ENCODE peak calls at places on chromosomes 6 and 20, in eight cellular contexts. L, K, A, H, R, F, W and I are unnamed samples.

GRCh38 chr20:47607208-47607613 is 105.5 kb downstream of the NCOA3 start:
- DNase-seq in L (no peak), K (peak; percentile 60), A (no peak), H (no peak), R (no peak), F (no peak), W (no peak), I (no peak)

GRCh38 chr6:133697666-133698065 is 191.2 kb upstream of the TCF21 start:
- DNase-seq in L (no peak), K (peak; percentile 92), A (no peak), H (no peak), R (no peak), F (no peak), W (no peak), I (no peak)

GRCh38 chr6:148223424-148223842 is 119.2 kb upstream of the SASH1 start:
- DNase-seq in L (no peak), K (peak; percentile 28), A (no peak), H (no peak), R (no peak), F (no peak), W (no peak), I (peak; percentile 6)

GRCh38 chr6:67594366-67594765 is 1040.7 kb upstream of the ADGRB3 start:
- DNase-seq in L (no peak), K (peak; percentile 40), A (no peak), H (no peak), R (no peak), F (no peak), W (no peak), I (no peak)

GRCh38 chr6:107060704-107061103 is 32.7 kb downstream of the MTRES1 start:
- DNase-seq in L (no peak), K (no peak), A (no peak), H (no peak), R (no peak), F (no peak), W (no peak), I (no peak)

GRCh38 chr6:3433005-3433404 is 23.8 kb downstream of the SLC22A23 start:
- DNase-seq in L (no peak), K (no peak), A (no peak), H (no peak), R (no peak), F (no peak), W (no peak), I (no peak)

GRCh38 chr20:14342910-14343309 is 5.5 kb upstream of the FLRT3 start:
- DNase-seq in L (no peak), K (no peak), A (no peak), H (no peak), R (no peak), F (no peak), W (no peak), I (no peak)

GRCh38 chr6:3355358-3356055 is 96.8 kb downstream of the PSMG4 start:
- DNase-seq in L (no peak), K (peak; percentile 46), A (peak; percentile 84), H (no peak), R (peak; percentile 74), F (no peak), W (peak; percentile 63), I (no peak)

GRCh38 chr6:93790976-93791375 is 371.6 kb upstream of the EPHA7 start:
- DNase-seq in L (no peak), K (peak; percentile 38), A (no peak), H (no peak), R (no peak), F (no peak), W (no peak), I (no peak)

GRCh38 chr6:31940256-31940664 is 5.6 kb upstream of the CFB start:
- DNase-seq in L (no peak), K (peak; percentile 52), A (peak; percentile 9), H (no peak), R (no peak), F (no peak), W (no peak), I (no peak)

GRCh38 chr6:82988904-82989303 is 76.7 kb downstream of the UBE3D start:
- DNase-seq in L (no peak), K (peak; percentile 54), A (no peak), H (no peak), R (no peak), F (no peak), W (no peak), I (no peak)

GRCh38 chr6:63597142-63598000 is 25.1 kb downstream of the LOC128125822 start:
- DNase-seq in L (no peak), K (peak; percentile 43), A (no peak), H (no peak), R (no peak), F (no peak), W (no peak), I (no peak)

GRCh38 chr6:16318953-16319720 is 80.8 kb downstream of the GMPR start:
- DNase-seq in L (no peak), K (no peak), A (no peak), H (no peak), R (no peak), F (no peak), W (no peak), I (no peak)

GRCh38 chr6:16321341-16321710 is 82.9 kb downstream of the GMPR start:
- DNase-seq in L (no peak), K (no peak), A (no peak), H (no peak), R (no peak), F (no peak), W (no peak), I (no peak)

GRCh38 chr6:16320533-16321340 is 82.3 kb downstream of the GMPR start:
- DNase-seq in L (no peak), K (peak; percentile 68), A (no peak), H (no peak), R (no peak), F (peak; percentile 60), W (peak; percentile 69), I (no peak)

GRCh38 chr6:16318538-16318937 is 80.2 kb downstream of the GMPR start:
- DNase-seq in L (no peak), K (peak; percentile 74), A (no peak), H (no peak), R (no peak), F (no peak), W (peak; percentile 53), I (peak; percentile 19)

DNA sequence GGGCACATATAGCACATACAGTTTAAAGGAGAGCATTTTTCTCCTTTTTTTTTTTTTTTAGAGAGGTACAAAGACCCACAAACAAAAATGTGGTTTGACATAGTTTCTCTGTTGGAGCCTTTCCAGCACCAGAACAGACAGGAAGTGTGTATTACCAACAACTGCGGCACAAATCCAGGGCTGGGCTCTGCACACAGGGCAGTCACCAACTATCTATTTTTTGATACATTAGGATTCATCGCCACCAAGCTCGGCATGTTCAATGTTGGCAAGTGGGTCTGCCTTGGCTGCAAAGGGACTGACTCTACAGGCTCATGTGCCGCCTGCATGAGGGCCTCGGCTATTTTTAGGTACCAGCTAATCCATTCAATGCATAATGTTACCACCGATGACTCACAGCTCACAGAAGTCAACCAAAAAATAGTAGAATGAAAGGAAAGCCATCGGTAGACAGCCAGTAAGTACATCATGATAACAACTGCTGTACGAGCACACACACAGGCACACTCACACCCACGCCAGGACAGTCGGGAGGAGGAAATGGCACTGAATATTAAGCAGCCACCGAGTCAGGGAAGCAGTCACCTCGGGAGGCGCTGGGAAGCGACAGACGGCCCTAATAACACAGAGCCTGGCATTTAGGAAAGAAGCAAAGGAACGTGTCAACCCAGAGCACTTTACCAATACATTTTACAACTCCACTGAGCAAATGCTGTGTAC is 81.6 kb downstream of the GMPR start:
- DNase-seq in L (peak; percentile 73), K (peak; percentile 93), A (peak; percentile 74), H (no peak), R (peak; percentile 60), F (peak; percentile 83), W (peak; percentile 92), I (peak; percentile 78)
- H3K4me3 ChIP-seq in L (peak overlapping the region; percentile 53), K (peak overlapping the region; percentile 33), A (peak overlapping the region; percentile 2), H (peak overlapping the region; percentile 0), R (no peak overlapping the region), F (peak overlapping the region; percentile 42), W (no peak overlapping the region), I (peak overlapping the region; percentile 35)

GRCh38 chr6:41027251-41027650 is 11.8 kb downstream of the UNC5CL start:
- DNase-seq in L (no peak), K (no peak), A (no peak), H (no peak), R (no peak), F (no peak), W (no peak), I (peak; percentile 51)
- H3K4me3 ChIP-seq in L (peak overlapping the region; percentile 69), K (peak overlapping the region; percentile 62), A (peak overlapping the region; percentile 75), H (peak overlapping the region; percentile 62), R (peak overlapping the region; percentile 44), F (peak overlapping the region; percentile 60), W (no peak overlapping the region), I (peak overlapping the region; percentile 77)

GRCh38 chr20:59101956-59102355 is 59.4 kb upstream of the PRELID3B start:
- DNase-seq in L (no peak), K (no peak), A (no peak), H (no peak), R (no peak), F (no peak), W (no peak), I (no peak)

GRCh38 chr20:59105581-59105980 is 58.0 kb upstream of the ZNF831 start:
- DNase-seq in L (no peak), K (no peak), A (no peak), H (no peak), R (no peak), F (no peak), W (no peak), I (no peak)

GRCh38 chr20:59104848-59105247 is 58.8 kb upstream of the ZNF831 start:
- DNase-seq in L (no peak), K (no peak), A (no peak), H (no peak), R (no peak), F (no peak), W (no peak), I (no peak)

GRCh38 chr20:59102722-59103415 is 60.3 kb upstream of the PRELID3B start:
- DNase-seq in L (no peak), K (no peak), A (no peak), H (no peak), R (no peak), F (no peak), W (no peak), I (no peak)
- H3K4me3 ChIP-seq in L (no peak overlapping the region), K (no peak overlapping the region), A (no peak overlapping the region), H (no peak overlapping the region), R (no peak overlapping the region), F (no peak overlapping the region), W (no peak overlapping the region), I (no peak overlapping the region)

GRCh38 chr20:49272654-49273053 is 5.2 kb downstream of the ZNFX1 start:
- DNase-seq in L (no peak), K (no peak), A (no peak), H (no peak), R (no peak), F (no peak), W (no peak), I (no peak)

GRCh38 chr20:49268600-49269365 is 9.1 kb downstream of the ZNFX1 start:
- DNase-seq in L (no peak), K (peak; percentile 72), A (no peak), H (no peak), R (no peak), F (peak; percentile 47), W (no peak), I (no peak)

GRCh38 chr20:49267327-49267726 is 10.5 kb downstream of the ZNFX1 start:
- DNase-seq in L (no peak), K (no peak), A (no peak), H (no peak), R (no peak), F (no peak), W (no peak), I (no peak)

GRCh38 chr20:49270736-49271135 is 7.1 kb downstream of the ZNFX1 start:
- DNase-seq in L (no peak), K (no peak), A (no peak), H (no peak), R (no peak), F (no peak), W (no peak), I (no peak)

GRCh38 chr20:49270177-49270576 is 7.7 kb downstream of the ZNFX1 start:
- DNase-seq in L (no peak), K (no peak), A (no peak), H (no peak), R (no peak), F (no peak), W (no peak), I (no peak)
- H3K4me3 ChIP-seq in L (peak overlapping the region; percentile 39), K (no peak overlapping the region), A (no peak overlapping the region), H (peak overlapping the region; percentile 6), R (no peak overlapping the region), F (no peak overlapping the region), W (no peak overlapping the region), I (no peak overlapping the region)